ENCODE peak calls at places on chromosomes 6 and 20, in five cellular contexts. N is body of pancreas, I is PC-9, V is neuronal stem cell, E is fibroblast of the aortic adventitia. C is an unnamed sample.
A peak's percentile ranks its signal among the peaks of the same experiment; 100 is the strongest.

GRCh38 chr6:3529721-3530120 is 72.9 kb upstream of the SLC22A23 start:
- DNase-seq in V (no peak), I (no peak), E (no peak), N (no peak), C (no peak)

GRCh38 chr20:53032021-53033001 is 60.2 kb downstream of the TSHZ2 start:
- DNase-seq in E (peak; percentile 87), I (no peak), N (peak; percentile 37), V (no peak), C (peak; percentile 97)

GRCh38 chr6:22250486-22250885 is 46.4 kb downstream of the PRL start:
- DNase-seq in E (no peak), V (peak; percentile 67), N (no peak), I (no peak), C (no peak)

GRCh38 chr6:134015719-134016557 is 36.5 kb downstream of the SLC2A12 start:
- DNase-seq in I (peak; percentile 77), E (no peak), N (no peak), V (no peak), C (no peak)

GRCh38 chr20:59820204-59821041 is 113.0 kb downstream of the SYCP2 start:
- DNase-seq in I (peak; percentile 69), N (peak; percentile 32), V (no peak), E (no peak), C (no peak)

GRCh38 chr6:105798057-105798456 is 288.1 kb upstream of the PRDM1 start:
- DNase-seq in N (peak; percentile 18), I (peak; percentile 80), E (peak; percentile 93), V (no peak), C (peak; percentile 94)

GRCh38 chr20:33532753-33533459 is 43.0 kb downstream of the CBFA2T2 start:
- DNase-seq in I (no peak), V (no peak), N (no peak), E (peak; percentile 58), C (peak; percentile 31)

GRCh38 chr20:14498809-14499208 is 161.4 kb upstream of the FLRT3 start:
- DNase-seq in I (no peak), N (no peak), E (no peak), V (peak; percentile 9), C (no peak)

GRCh38 chr6:107542170-107542569 is 52.3 kb downstream of the SOBP start:
- DNase-seq in V (no peak), N (no peak), E (no peak), I (no peak), C (no peak)

GRCh38 chr6:156942266-156942665 is 165.1 kb downstream of the ARID1B start:
- DNase-seq in V (no peak), E (no peak), I (no peak), N (no peak), C (no peak)

GRCh38 chr6:125751334-125751916 is 2.0 kb downstream of the HEY2 start:
- DNase-seq in V (no peak), E (no peak), N (no peak), I (no peak), C (no peak)
- H3K4me3 ChIP-seq in V (no peak overlapping the region), E (no peak overlapping the region), N (no peak overlapping the region), I (no peak overlapping the region), C (no peak overlapping the region)

DNA sequence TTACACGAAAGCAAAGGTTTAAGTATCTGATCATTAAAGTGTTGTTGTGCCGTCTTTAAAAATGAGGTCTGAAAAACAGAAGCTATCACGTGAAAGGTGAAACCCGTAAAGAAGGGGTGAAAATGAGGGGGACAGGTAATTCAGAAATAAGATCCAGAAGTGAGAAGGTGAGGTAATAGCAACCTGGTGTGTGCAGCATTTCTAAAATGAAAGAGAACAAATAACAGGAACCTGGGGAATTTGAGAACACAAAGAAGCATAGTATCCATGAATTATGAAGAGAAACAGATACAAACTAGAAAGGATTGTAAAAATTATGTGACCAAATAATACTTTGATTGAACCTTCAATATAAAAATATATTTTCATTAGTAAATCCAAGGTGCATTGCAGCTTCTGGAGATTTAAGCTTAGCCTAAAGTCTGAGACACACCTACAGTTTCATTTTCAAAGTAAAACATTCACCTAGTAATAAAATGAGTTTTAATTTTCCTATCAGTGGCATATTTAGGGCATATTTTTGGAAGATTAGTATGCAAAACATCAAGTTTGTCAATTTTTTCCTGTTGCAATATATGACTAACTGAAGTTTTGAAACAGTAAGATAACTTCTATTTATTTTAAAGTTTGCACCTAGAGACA is 1.4 kb downstream of the HEY2 start:
- DNase-seq in V (peak; percentile 12), E (no peak), N (no peak), I (no peak), C (no peak)
- H3K4me3 ChIP-seq in V (no peak overlapping the region), E (no peak overlapping the region), N (no peak overlapping the region), I (no peak overlapping the region), C (no peak overlapping the region)

DNA sequence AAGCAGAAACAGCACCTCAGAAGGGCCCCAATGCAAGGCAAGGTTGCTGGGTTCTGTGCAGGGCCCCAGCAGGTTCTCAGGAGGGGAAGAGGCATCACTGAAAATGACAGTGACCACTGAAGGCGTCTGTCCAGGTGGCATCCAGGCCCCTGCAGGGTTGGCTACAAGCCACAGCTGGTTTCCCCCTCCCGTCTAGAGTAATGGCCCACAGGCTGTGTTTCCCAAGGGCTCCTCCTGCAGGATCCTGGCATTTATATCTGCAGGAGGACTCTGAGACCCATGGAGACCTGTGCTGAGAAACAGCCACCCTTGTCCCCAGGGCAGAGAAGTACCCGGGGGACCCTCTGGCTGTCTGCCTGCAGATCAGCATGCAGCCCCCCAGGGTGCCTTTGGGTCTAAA is 205.1 kb downstream of the TAF4 start:
- DNase-seq in I (no peak), N (no peak), V (no peak), E (no peak), C (no peak)
- H3K4me3 ChIP-seq in I (no peak overlapping the region), N (no peak overlapping the region), V (no peak overlapping the region), E (no peak overlapping the region), C (no peak overlapping the region)

DNA sequence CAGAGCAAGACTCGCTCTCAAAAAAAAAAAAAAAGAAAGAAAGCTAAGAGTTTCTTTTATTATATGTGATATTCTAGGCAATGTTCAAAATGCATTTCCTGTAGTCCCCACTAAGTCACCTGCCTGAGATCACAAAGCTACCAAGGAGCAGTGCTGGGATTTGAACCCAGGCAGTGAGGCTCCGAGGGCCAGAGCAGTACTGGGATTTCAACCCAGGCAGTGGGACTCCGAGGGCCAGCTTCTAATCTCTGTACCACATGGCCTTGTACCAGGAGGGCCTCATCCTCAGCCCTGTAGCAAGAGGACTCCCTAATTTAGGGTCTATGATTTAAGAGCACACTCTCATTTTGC is 39.7 kb downstream of the ZMYND8 start:
- DNase-seq in E (no peak), N (no peak), I (no peak), V (no peak), C (no peak)
- H3K4me3 ChIP-seq in E (no peak overlapping the region), N (no peak overlapping the region), I (peak overlapping the region; percentile 5), V (no peak overlapping the region), C (no peak overlapping the region)

C was measured in AG10803.